ENCODE peak calls at places on chromosome 14, in nine cellular contexts. S is effector memory CD8-positive, alpha-beta T cell; L is heart left ventricle; E is mucosa of descending colon; J is posterior cingulate gyrus; C is uterus; B is T-helper 9 cell; O is NCI-H510A treated with DMSO at 0.1 percent for 48 hours; Z is BJ. P is an unnamed sample.

GRCh38 chr14:53814371-53814770 is 142.3 kb downstream of the BMP4 start:
- DNase-seq in S (no peak), L (no peak), E (no peak), J (no peak), C (no peak), B (no peak), O (no peak), Z (peak), P (no peak)

GRCh38 chr14:74324945-74325361 is 22.2 kb upstream of the ABCD4 start:
- DNase-seq in S (no peak), L (no peak), E (no peak), J (no peak), C (no peak), B (no peak), O (no peak), Z (no peak), P (no peak)

GRCh38 chr14:65704850-65705249 is 292.3 kb downstream of the FUT8 start:
- DNase-seq in S (no peak), L (no peak), E (no peak), J (no peak), C (no peak), B (no peak), O (no peak), Z (no peak), P (no peak)

GRCh38 chr14:39733741-39734140 is 301.5 kb upstream of the FBXO33 start:
- DNase-seq in S (no peak), L (no peak), E (no peak), J (no peak), C (no peak), B (no peak), O (no peak), Z (no peak), P (no peak)

GRCh38 chr14:44369401-44370123 is 137.5 kb downstream of the FSCB start:
- DNase-seq in S (no peak), L (no peak), E (peak), J (no peak), C (no peak), B (no peak), O (no peak), Z (no peak), P (no peak)

GRCh38 chr14:68787235-68787727 is 5.6 kb downstream of the ZFP36L1 start:
- DNase-seq in S (no peak), L (no peak), E (no peak), J (no peak), C (peak), B (no peak), O (no peak), Z (no peak), P (no peak)

GRCh38 chr14:70257526-70257925 is 68.8 kb upstream of the SLC8A3 start:
- DNase-seq in S (no peak), L (no peak), E (peak), J (no peak), C (no peak), B (no peak), O (no peak), Z (no peak), P (no peak)

GRCh38 chr14:94907626-94908261 is 137.8 kb upstream of the GSC start:
- DNase-seq in S (no peak), L (no peak), E (no peak), J (no peak), C (no peak), B (no peak), O (no peak), Z (no peak), P (no peak)

GRCh38 chr14:74975059-74975810 is 19.8 kb upstream of the PGF start:
- DNase-seq in S (no peak), L (peak), E (peak), J (no peak), C (peak), B (no peak), O (no peak), Z (no peak), P (no peak)

GRCh38 chr14:92945959-92946846 is 23.3 kb downstream of the CHGA start:
- DNase-seq in S (no peak), L (peak), E (peak), J (peak), C (no peak), B (no peak), O (no peak), Z (no peak), P (no peak)

GRCh38 chr14:78967111-78967809 is 797.1 kb downstream of the NRXN3 start:
- DNase-seq in S (no peak), L (no peak), E (no peak), J (no peak), C (no peak), B (no peak), O (no peak), Z (peak), P (peak)

GRCh38 chr14:91415794-91416743 is 1.6 kb downstream of the CCDC88C start:
- DNase-seq in S (peak), L (no peak), E (peak), J (no peak), C (no peak), B (peak), O (peak), Z (no peak), P (no peak)

GRCh38 chr14:22557846-22558220 is 31.2 kb downstream of the DAD1 start:
- DNase-seq in S (no peak), L (no peak), E (no peak), J (no peak), C (no peak), B (no peak), O (no peak), Z (no peak), P (no peak)

GRCh38 chr14:95471526-95472304 is 44.7 kb downstream of the SYNE3 start:
- DNase-seq in S (no peak), L (no peak), E (no peak), J (no peak), C (peak), B (no peak), O (no peak), Z (no peak), P (no peak)

GRCh38 chr14:31024577-31025334 is 693 bp upstream of the AP4S1 start:
- DNase-seq in S (no peak), L (no peak), E (no peak), J (no peak), C (no peak), B (no peak), O (no peak), Z (no peak), P (no peak)

GRCh38 chr14:85122690-85123089 is 407.3 kb upstream of the FLRT2 start:
- DNase-seq in S (no peak), L (no peak), E (no peak), J (no peak), C (no peak), B (no peak), O (peak), Z (no peak), P (no peak)

GRCh38 chr14:56216631-56217379 is 98.6 kb downstream of the PELI2 start:
- DNase-seq in S (no peak), L (peak), E (peak), J (peak), C (peak), B (no peak), O (peak), Z (no peak), P (no peak)

GRCh38 chr14:99896371-99896770 is 103.2 kb downstream of the EML1 start:
- DNase-seq in S (no peak), L (no peak), E (no peak), J (no peak), C (no peak), B (no peak), O (no peak), Z (no peak), P (no peak)

GRCh38 chr14:105173145-105173544 is 4.6 kb upstream of the JAG2 start:
- DNase-seq in S (no peak), L (no peak), E (no peak), J (no peak), C (no peak), B (no peak), O (no peak), Z (no peak), P (no peak)

GRCh38 chr14:98198385-98198784 is 1073.6 kb downstream of the BCL11B start:
- DNase-seq in S (peak), L (no peak), E (no peak), J (no peak), C (no peak), B (peak), O (peak), Z (no peak), P (no peak)

GRCh38 chr14:22536853-22537338 is 52.1 kb downstream of the DAD1 start:
- DNase-seq in S (peak), L (no peak), E (peak), J (no peak), C (peak), B (peak), O (no peak), Z (peak), P (no peak)

GRCh38 chr14:102525213-102526143 is 15.9 kb upstream of the ANKRD9 start:
- DNase-seq in S (peak), L (peak), E (peak), J (no peak), C (peak), B (no peak), O (peak), Z (no peak), P (no peak)

GRCh38 chr14:50501642-50502041 is 30.7 kb downstream of the MAP4K5 start:
- DNase-seq in S (no peak), L (no peak), E (no peak), J (no peak), C (no peak), B (no peak), O (no peak), Z (no peak), P (peak)

GRCh38 chr14:34169561-34169960 is 218.7 kb upstream of the EGLN3 start:
- DNase-seq in S (no peak), L (no peak), E (no peak), J (no peak), C (no peak), B (no peak), O (no peak), Z (no peak), P (no peak)

GRCh38 chr14:51242545-51243490 is 2.8 kb downstream of the TMX1 start:
- DNase-seq in S (no peak), L (no peak), E (no peak), J (no peak), C (no peak), B (no peak), O (no peak), Z (no peak), P (no peak)

GRCh38 chr14:24857277-24857676 is 192.7 kb downstream of the STXBP6 start:
- DNase-seq in S (no peak), L (no peak), E (no peak), J (no peak), C (no peak), B (no peak), O (no peak), Z (no peak), P (no peak)

P was measured in AG04449.